ENCODE peak calls at places on chromosome 17, in seven cellular contexts. E, J, F, P, X, N and Z are unnamed samples.

GRCh38 chr17:58756246-58757161 is 850 bp downstream of the PPM1E start:
- DNase-seq in E (peak), J (peak), F (no peak), P (no peak), X (peak), N (no peak), Z (no peak)

GRCh38 chr17:80049986-80050385 is 13.5 kb downstream of the CCDC40 start:
- DNase-seq in E (peak), J (no peak), F (no peak), P (no peak), X (no peak), N (no peak), Z (no peak)

GRCh38 chr17:63405741-63406261 is 40.3 kb downstream of the CYB561 start:
- DNase-seq in E (no peak), J (no peak), F (no peak), P (peak), X (peak), N (no peak), Z (no peak)

GRCh38 chr17:75771334-75772281 is 6.6 kb upstream of the GALK1 start:
- DNase-seq in E (no peak), J (no peak), F (no peak), P (no peak), X (no peak), N (no peak), Z (peak)

GRCh38 chr17:17258998-17259397 is 22.0 kb upstream of the FLCN start:
- DNase-seq in E (no peak), J (peak), F (no peak), P (no peak), X (no peak), N (no peak), Z (no peak)

GRCh38 chr17:34371405-34371804 is 8.4 kb upstream of the CCL1 start:
- DNase-seq in E (no peak), J (no peak), F (no peak), P (no peak), X (no peak), N (no peak), Z (peak)

GRCh38 chr17:17090642-17091103 is 48.4 kb downstream of the MPRIP start:
- DNase-seq in E (no peak), J (no peak), F (no peak), P (no peak), X (no peak), N (no peak), Z (no peak)

GRCh38 chr17:82228278-82228841 is 482 bp upstream of the SLC16A3 start:
- DNase-seq in E (peak), J (no peak), F (peak), P (no peak), X (peak), N (no peak), Z (no peak)

GRCh38 chr17:27550974-27551505 is 79.9 kb upstream of the LGALS9 start:
- DNase-seq in E (no peak), J (no peak), F (no peak), P (no peak), X (no peak), N (no peak), Z (no peak)

GRCh38 chr17:80284631-80285030 is 24.0 kb downstream of the RNF213 start:
- DNase-seq in E (no peak), J (no peak), F (peak), P (no peak), X (peak), N (no peak), Z (no peak)

DNA sequence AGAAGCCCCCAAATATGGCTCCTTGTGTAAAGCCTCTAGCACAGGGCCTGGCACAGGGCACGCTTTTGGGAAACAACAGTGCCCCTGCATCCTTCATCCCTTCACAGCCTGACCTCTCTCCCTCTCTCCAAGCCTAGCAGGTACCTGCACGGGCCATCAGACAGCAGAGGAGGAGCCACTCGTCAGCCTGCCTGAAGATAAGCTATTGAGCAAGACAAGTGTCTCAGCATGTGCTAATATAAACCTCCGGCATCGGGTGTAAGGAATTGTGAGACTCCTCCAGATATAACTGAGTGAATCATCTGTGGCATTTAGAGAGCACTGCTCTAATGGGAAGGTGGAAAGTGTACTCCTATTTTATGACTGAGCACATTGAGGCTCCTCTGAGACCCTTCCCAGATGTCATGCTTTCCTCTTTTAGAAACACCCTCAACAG is 38.3 kb downstream of the TBX4 start:
- DNase-seq in E (no peak), J (no peak), F (no peak), P (peak), X (no peak), N (no peak), Z (peak)
- H3K27ac ChIP-seq in E (no peak), J (no peak), F (no peak), P (peak), X (no peak), N (no peak), Z (no peak)

GRCh38 chr17:47685556-47686275 is 8.2 kb upstream of the TBKBP1 start:
- DNase-seq in E (no peak), J (no peak), F (no peak), P (no peak), X (no peak), N (no peak), Z (no peak)
- TF ChIP-seq CTCF in E (no peak), J (no peak), F (no peak), P (no peak), X (no peak), N (no peak), Z (no peak)

DNA sequence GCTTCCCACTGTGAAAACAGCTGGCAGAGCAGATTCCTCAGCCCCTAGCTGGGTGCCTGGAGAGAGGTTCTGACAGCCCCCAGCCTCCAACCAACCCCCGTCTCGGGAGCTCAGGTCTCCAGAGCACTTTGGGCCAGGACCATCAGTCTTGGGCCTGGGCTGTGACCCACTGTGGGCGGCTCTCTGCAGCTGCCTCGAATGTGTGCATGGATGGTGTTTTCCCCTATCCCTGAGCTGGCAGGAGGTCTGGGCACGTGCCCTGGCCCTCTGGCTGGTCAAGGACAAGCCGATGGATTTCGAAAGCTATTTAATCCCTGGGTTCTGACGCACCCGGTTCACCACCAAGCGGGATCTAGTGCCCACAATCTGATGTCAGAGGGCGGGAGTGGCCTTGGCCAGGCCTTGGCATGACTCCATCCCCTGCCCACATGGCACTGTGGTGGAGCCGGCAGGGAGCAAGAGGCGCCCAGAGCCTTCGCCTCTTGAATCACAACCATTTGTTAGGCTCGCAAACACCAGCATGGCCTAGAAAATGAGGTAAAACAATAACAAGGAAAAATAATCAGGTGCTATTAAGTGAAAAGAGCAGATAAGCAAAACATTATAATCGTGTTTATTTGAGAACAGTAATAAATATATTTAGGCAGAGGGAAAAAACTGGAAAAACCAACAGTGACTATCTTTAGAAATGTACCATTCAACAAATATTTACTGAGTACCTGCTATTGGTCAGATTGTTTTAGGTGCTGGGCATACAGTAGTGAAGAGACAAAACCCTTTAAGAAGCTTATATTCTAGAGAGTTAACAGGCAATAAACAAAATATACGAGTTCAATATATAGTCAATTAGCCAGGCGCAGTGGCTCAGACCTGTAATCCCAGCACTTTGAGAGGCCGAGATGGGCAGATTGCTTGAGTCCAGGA is 69.3 kb upstream of the TOB1 start:
- DNase-seq in E (peak), J (peak), F (peak), P (no peak), X (no peak), N (no peak), Z (peak)
- H3K27ac ChIP-seq in E (no peak), J (peak), F (peak), P (no peak), X (no peak), N (no peak), Z (peak)

GRCh38 chr17:36647598-36647997 is 46.2 kb downstream of the MRM1 start:
- DNase-seq in E (peak), J (no peak), F (no peak), P (no peak), X (peak), N (no peak), Z (no peak)
- TF ChIP-seq CTCF in E (no peak), J (no peak), F (no peak), P (peak), X (peak), N (no peak), Z (no peak)

GRCh38 chr17:2928294-2928890 is 132.2 kb downstream of the RAP1GAP2 start:
- DNase-seq in E (no peak), J (no peak), F (no peak), P (no peak), X (no peak), N (no peak), Z (no peak)
- H3K27ac ChIP-seq in E (no peak), J (no peak), F (no peak), P (no peak), X (no peak), N (no peak), Z (no peak)

GRCh38 chr17:66952681-66953638 is 11.5 kb upstream of the CACNG4 start:
- DNase-seq in E (no peak), J (no peak), F (no peak), P (no peak), X (no peak), N (no peak), Z (no peak)

GRCh38 chr17:66950325-66950724 is 14.2 kb upstream of the CACNG4 start:
- DNase-seq in E (no peak), J (no peak), F (no peak), P (no peak), X (no peak), N (no peak), Z (no peak)

GRCh38 chr17:66952031-66952524 is 12.4 kb upstream of the CACNG4 start:
- DNase-seq in E (no peak), J (no peak), F (peak), P (peak), X (peak), N (no peak), Z (no peak)

GRCh38 chr17:66950886-66951604 is 13.5 kb upstream of the CACNG4 start:
- DNase-seq in E (no peak), J (no peak), F (no peak), P (no peak), X (no peak), N (no peak), Z (no peak)

GRCh38 chr17:66951605-66951953 is 12.9 kb upstream of the CACNG4 start:
- DNase-seq in E (no peak), J (no peak), F (no peak), P (no peak), X (no peak), N (no peak), Z (no peak)
- TF ChIP-seq CTCF in E (no peak), J (no peak), F (no peak), P (no peak), X (no peak), N (no peak), Z (no peak)